ENCODE peak calls at places on chromosomes 1 and 21, in four cellular contexts. U is IMR-90, M is K562, B is GM12878. D is an unnamed sample. For H4K20me1, the result is how much of the 10 kb centered on the place peaks cover.

GRCh38 chr1:115142616-115143015 is 53.3 kb upstream of the TSPAN2 start:
- DNase-seq in U (peak), M (no peak), B (no peak), D (no peak)

GRCh38 chr1:232127190-232127589 is 500.6 kb downstream of the DISC1 start:
- DNase-seq in B (no peak), M (no peak), U (peak), D (no peak)

GRCh38 chr21:34129971-34130597 is 56.7 kb downstream of the MRPS6 start:
- DNase-seq in B (no peak), M (no peak), U (peak), D (no peak)

GRCh38 chr1:154546264-154547043 is 12.0 kb downstream of the UBE2Q1 start:
- DNase-seq in M (peak), B (peak), U (peak), D (peak)

GRCh38 chr1:160114085-160114484 is 1.5 kb upstream of the ATP1A2 start:
- DNase-seq in M (no peak), U (no peak), B (no peak), D (no peak)

GRCh38 chr1:42674682-42675081 is 7.5 kb upstream of the YBX1 start:
- DNase-seq in M (no peak), B (no peak), U (no peak), D (no peak)

GRCh38 chr1:64891440-64891815 is 74.9 kb downstream of the JAK1 start:
- DNase-seq in B (no peak), M (no peak), U (peak), D (peak)

GRCh38 chr1:203601717-203602309 is 24.8 kb upstream of the ATP2B4 start:
- DNase-seq in M (no peak), U (no peak), B (no peak), D (no peak)

GRCh38 chr1:202624088-202624780 is 86.0 kb downstream of the SYT2 start:
- DNase-seq in M (no peak), U (no peak), B (no peak), D (no peak)

GRCh38 chr1:85576256-85576641 is 4.3 kb upstream of the CCN1 start:
- DNase-seq in M (no peak), B (no peak), U (no peak), D (no peak)

GRCh38 chr1:182625716-182626504 is 21.7 kb upstream of the RGS16 start:
- DNase-seq in M (no peak), U (no peak), B (no peak), D (no peak)

GRCh38 chr1:98102369-98103030 is 181.7 kb upstream of the DPYD start:
- DNase-seq in U (peak), B (no peak), M (no peak), D (no peak)

GRCh38 chr1:227944931-227945890 is 2.5 kb downstream of the WNT9A start:
- DNase-seq in U (no peak), M (no peak), B (no peak), D (no peak)

GRCh38 chr1:1419812-1420653 is 1.0 kb downstream of the ANKRD65 start:
- DNase-seq in U (no peak), B (no peak), M (no peak), D (no peak)

GRCh38 chr1:55250399-55251075 is 35.4 kb upstream of the USP24 start:
- DNase-seq in U (no peak), B (no peak), M (no peak), D (no peak)

GRCh38 chr1:174197547-174197946 is 38.2 kb downstream of the RABGAP1L start:
- DNase-seq in M (no peak), B (no peak), U (no peak), D (no peak)

GRCh38 chr1:205710201-205711062 is 30.1 kb upstream of the SLC45A3 start:
- DNase-seq in M (no peak), U (no peak), B (no peak), D (no peak)

GRCh38 chr1:71464016-71464415 is 383.2 kb upstream of the ZRANB2 start:
- DNase-seq in B (no peak), M (no peak), U (peak), D (no peak)

GRCh38 chr1:93344886-93345632 is 648 bp upstream of the DR1 start:
- DNase-seq in B (no peak), U (peak), M (no peak), D (no peak)

GRCh38 chr1:234862944-234863515 is 253.1 kb upstream of the IRF2BP2 start:
- DNase-seq in U (peak), M (no peak), B (no peak), D (peak)

GRCh38 chr1:50348449-50349241 is 74.6 kb downstream of the DMRTA2 start:
- DNase-seq in B (no peak), U (peak), M (peak), D (peak)

GRCh38 chr1:10788592-10789006 is 7.8 kb downstream of the CASZ1 start:
- DNase-seq in M (no peak), B (no peak), U (no peak), D (peak)

GRCh38 chr1:93021539-93022134 is 57.4 kb upstream of the MTF2 start:
- DNase-seq in B (no peak), M (peak), U (peak), D (peak)

GRCh38 chr1:77407738-77408375 is 126.0 kb downstream of the AK5 start:
- DNase-seq in U (peak), B (no peak), M (no peak), D (peak)

GRCh38 chr1:119679223-119679622 is 31.2 kb upstream of the ZNF697 start:
- DNase-seq in B (no peak), M (no peak), U (no peak), D (no peak)

GRCh38 chr1:26289158-26290059 is 9.5 kb downstream of the SH3BGRL3 start:
- DNase-seq in U (no peak), M (no peak), B (no peak), D (no peak)

GRCh38 chr21:45467221-45467779 is 62.3 kb downstream of the COL18A1 start:
- DNase-seq in B (no peak), M (no peak), U (no peak), D (no peak)

GRCh38 chr1:86151427-86151826 is 5.1 kb downstream of the COL24A1 start:
- DNase-seq in U (peak), M (no peak), B (no peak), D (no peak)

GRCh38 chr1:189211742-189212141 is 1265.9 kb downstream of the BRINP3 start:
- DNase-seq in U (peak), M (no peak), B (no peak), D (no peak)

GRCh38 chr1:25219661-25220251 is 12.5 kb downstream of the SYF2 start:
- DNase-seq in U (no peak), M (no peak), B (no peak), D (no peak)

GRCh38 chr1:25629836-25630235 is 13.2 kb downstream of the MAN1C1 start:
- DNase-seq in M (no peak), U (peak), B (no peak), D (no peak)

GRCh38 chr1:6419803-6420593 is at the start of gene HES2:
- DNase-seq in M (peak), B (no peak), U (no peak), D (peak)

GRCh38 chr1:37726191-37726590 is 33.9 kb downstream of the CDCA8 start:
- DNase-seq in M (no peak), U (no peak), B (no peak), D (no peak)

GRCh38 chr1:181812211-181812610 is 249.3 kb downstream of the ZNF648 start:
- DNase-seq in M (no peak), B (no peak), U (no peak), D (no peak)

GRCh38 chr21:23951251-23951650 is 1656.0 kb downstream of the MRPL39 start:
- DNase-seq in B (no peak), M (no peak), U (peak), D (peak)

GRCh38 chr1:56578664-56578962 is 750 bp downstream of the PLPP3 start:
- DNase-seq in M (no peak), U (no peak), B (no peak), D (no peak)

GRCh38 chr1:56576880-56577858 is 2.2 kb downstream of the PLPP3 start:
- DNase-seq in B (no peak), M (no peak), U (peak), D (peak)

GRCh38 chr1:56580771-56581170 is 1.4 kb upstream of the PLPP3 start:
- DNase-seq in M (no peak), B (no peak), U (no peak), D (no peak)

GRCh38 chr1:56577859-56578663 is 1.3 kb downstream of the PLPP3 start:
- DNase-seq in M (no peak), B (no peak), U (peak), D (peak)

GRCh38 chr1:56578963-56579875 is at the start of gene PLPP3:
- DNase-seq in U (peak), B (no peak), M (no peak), D (peak)
- TF ChIP-seq FOS in U (no peak), B (no peak), M (no peak), D (no peak)

DNA sequence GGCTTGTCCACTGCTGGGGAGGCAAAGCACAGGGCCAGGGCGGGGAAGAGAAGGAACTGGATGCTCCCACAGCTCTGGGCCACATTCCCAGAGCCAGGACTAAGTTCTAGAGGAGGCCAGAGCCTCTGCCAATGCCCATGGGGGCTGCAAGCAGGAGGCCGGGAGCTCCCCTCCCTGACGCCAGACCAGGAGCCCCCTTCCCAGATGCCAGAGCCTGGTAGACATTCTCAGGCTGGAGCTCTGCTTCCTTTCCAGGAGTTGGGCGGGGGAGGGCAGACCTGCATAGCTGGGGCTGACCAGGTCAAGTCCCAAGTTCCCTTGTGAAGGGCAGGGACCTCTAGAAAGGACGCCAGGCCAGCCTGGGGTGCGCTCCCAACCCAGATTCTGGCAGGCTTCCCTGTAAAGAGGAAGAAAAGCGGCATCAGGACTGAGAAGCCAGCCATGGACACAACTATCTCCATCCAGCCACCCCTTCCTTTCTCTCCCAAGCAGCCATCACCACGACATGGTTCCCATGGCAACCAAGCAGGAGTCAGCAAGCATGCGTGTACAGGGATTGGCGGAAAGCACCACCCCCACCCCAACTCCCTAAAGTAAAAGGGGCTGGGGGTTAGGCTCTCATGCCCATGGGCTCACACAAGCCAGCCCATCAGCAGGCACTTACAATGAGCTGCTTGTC is 13.4 kb downstream of the KIF21B start:
- DNase-seq in U (no peak), M (no peak), B (no peak), D (no peak)
- H4K20me1 ChIP-seq in U (under half), M (under half), B (under half), D (under half)

DNA sequence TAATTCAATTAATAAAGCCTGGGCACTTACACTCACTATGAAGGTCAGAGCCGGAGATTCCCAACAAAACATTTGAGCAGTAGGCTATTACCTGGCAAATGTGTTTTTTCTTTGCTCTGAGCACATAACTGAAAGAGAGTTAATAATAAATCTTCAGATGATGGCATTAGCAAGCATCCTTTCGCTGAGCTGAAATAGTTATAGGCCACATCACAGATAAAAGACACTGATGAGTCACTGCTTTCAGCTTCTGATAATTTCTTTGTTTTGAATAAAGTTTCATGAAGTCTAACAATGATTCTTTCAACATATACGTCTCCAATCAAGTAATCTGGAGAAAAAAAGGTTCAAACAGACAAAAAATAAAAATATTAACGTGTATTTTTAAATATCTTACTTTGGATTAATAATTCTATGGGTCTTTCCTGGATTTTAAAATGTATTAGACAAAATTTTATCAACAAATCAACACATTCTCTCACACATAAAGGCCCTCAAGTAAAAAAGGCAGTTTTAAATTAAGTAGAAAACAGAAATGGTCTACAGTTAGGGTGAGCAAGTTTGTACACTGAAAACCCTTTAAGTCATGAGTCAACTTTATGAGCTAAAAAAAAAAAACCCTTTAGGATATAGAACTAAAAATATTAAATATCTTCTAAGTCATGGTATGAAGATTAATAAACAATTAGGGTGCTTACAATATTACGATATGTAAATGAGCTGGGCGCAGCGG is 33.1 kb downstream of the LTN1 start:
- DNase-seq in B (no peak), M (no peak), U (peak), D (peak)
- H3K27ac ChIP-seq in B (no peak), M (no peak), U (peak), D (peak)

DNA sequence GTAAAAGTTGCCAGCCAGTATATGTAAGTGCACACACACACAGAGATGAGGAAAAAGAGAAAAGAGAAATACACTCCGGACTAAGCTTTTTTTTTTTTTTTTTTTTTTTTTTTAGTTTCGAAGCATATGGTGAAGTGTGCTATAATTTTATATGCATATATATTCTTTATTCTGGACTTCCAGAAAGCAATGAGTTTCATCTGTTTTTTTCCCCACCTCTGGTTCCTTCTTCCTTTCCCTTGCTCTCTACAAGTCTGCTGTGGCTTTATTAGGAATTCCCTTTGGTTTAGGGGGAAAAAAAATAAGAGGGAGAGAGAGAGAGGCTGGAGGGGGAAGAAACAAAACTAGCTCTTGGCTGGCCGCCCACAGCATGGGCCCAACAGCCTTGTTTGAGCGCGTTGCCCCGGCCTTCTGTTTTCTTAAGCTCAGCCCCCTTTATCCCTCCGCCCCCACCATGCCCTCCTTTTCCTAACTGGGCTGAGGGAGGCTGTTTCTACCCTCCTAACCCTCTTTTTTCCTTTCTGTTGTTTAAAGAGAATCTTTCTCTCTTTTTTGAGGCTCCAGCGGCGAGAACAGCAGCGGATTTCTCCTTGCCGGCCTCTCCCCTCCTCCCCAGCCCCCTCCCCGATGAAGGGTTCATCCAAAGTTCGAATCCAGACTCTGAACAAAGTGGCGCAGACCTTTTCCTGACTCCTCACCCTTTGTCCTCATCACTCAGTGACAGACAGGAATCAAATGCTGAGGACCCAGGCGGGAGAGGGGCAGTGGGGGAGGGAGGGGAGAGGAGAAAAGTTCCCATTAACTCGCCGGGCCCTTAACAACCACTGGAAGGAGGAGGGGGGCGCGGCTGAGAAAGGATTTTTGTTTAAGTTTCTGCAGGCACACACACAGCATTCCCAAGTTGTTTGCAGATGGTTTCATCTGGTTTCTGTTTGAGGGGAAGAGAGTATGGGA is 29.7 kb downstream of the PBX1 start:
- DNase-seq in B (no peak), M (no peak), U (peak), D (peak)
- TF ChIP-seq FOS in B (no peak), M (no peak), U (no peak), D (no peak)

DNA sequence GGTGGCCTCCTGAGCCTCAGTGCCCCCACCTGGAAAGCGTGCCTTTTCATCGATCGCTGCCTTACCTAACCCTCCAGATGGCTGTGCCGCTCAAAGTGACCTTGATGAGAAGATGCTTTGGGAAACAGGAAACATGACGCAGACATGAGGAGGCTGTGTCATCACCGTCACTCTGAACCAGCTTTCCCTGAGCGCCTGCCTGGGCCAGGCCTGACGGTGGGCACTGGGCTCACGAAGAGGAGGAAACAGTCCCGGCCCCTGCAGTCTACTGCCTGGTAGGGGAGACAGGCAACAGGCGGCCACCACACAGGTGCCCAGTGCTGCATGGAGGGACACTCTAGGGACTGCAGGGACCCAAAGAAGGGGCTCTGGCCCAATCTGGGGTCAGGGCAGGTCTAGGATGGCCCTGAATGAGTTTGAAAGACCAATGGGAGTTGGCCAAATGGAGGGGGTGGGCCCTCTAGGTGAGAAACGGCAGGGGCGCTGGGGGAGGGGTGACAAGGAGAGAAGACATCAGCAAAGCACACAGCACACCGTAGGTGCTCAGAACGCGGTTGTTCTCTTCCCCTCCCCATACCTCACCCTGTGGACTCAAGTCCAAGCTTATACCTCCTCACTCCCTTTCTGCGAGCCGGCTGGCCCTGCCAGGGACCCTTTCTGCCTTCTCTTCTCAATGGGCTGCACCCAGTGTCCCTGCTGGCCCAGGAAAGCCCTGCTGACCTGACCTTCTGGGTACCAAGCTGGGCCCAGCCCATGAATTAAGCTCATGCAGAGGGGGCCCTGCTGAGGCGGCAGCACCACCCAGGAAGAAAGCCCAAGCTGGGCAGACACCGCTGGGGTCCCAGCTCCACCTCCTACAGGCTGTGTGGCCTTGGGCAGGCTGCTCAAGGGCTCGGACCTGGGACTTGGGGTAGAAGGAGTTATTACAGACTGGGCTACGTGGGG is 44.9 kb downstream of the GLIS1 start:
- DNase-seq in B (no peak), U (peak), M (no peak), D (no peak)
- H4K20me1 ChIP-seq in B (under half), U (under half), M (under half), D (under half)

GRCh38 chr1:230086152-230086551 is 19.1 kb downstream of the GALNT2 start:
- DNase-seq in U (no peak), B (no peak), M (no peak), D (no peak)

GRCh38 chr1:230084408-230085177 is 17.6 kb downstream of the GALNT2 start:
- DNase-seq in B (no peak), U (peak), M (no peak), D (peak)

GRCh38 chr1:230085178-230085515 is 18.1 kb downstream of the GALNT2 start:
- DNase-seq in M (no peak), U (no peak), B (no peak), D (no peak)

GRCh38 chr1:230087722-230088115 is 20.7 kb downstream of the GALNT2 start:
- DNase-seq in U (no peak), B (no peak), M (no peak), D (no peak)

GRCh38 chr1:230087034-230087721 is 20.1 kb downstream of the GALNT2 start:
- DNase-seq in U (no peak), M (no peak), B (no peak), D (no peak)
- H3K27ac ChIP-seq in U (no peak), M (no peak), B (no peak), D (no peak)

GRCh38 chr1:201095581-201096531 is 16.4 kb downstream of the CACNA1S start:
- DNase-seq in B (no peak), U (no peak), M (no peak), D (no peak)
- TF ChIP-seq FOS in B (no peak), U (no peak), M (no peak), D (no peak)

D was measured in endothelial cell of umbilical vein.